ENCODE peak calls at places on chromosomes 1 and 21, in seven cellular contexts. One of them, this sample, is unnamed.

GRCh38 chr1:13892671-13893325 is 192.8 kb downstream of the PRDM2 start:
- DNase-seq in endothelial cell: peak; percentile 37
- DNase-seq in brain microvascular endothelial cell: no peak
- DNase-seq in lung: no peak
- DNase-seq in glutamatergic neuron: peak; percentile 75
- DNase-seq in colonic mucosa: peak; percentile 33
- DNase-seq in omental fat pad: no peak
- DNase-seq in this sample: no peak

GRCh38 chr1:11842154-11843041 is 5.2 kb downstream of the NPPA start:
- DNase-seq in glutamatergic neuron: no peak
- DNase-seq in omental fat pad: no peak
- DNase-seq in endothelial cell: no peak
- DNase-seq in brain microvascular endothelial cell: peak; percentile 53
- DNase-seq in lung: no peak
- DNase-seq in colonic mucosa: peak; percentile 34
- DNase-seq in this sample: no peak

GRCh38 chr1:220956861-220957605 is 77.8 kb downstream of the HLX start:
- DNase-seq in lung: no peak
- DNase-seq in colonic mucosa: no peak
- DNase-seq in endothelial cell: no peak
- DNase-seq in glutamatergic neuron: no peak
- DNase-seq in omental fat pad: no peak
- DNase-seq in brain microvascular endothelial cell: peak; percentile 87
- DNase-seq in this sample: peak; percentile 97

GRCh38 chr1:233341117-233341516 is 13.6 kb downstream of the MAP3K21 start:
- DNase-seq in brain microvascular endothelial cell: no peak
- DNase-seq in omental fat pad: no peak
- DNase-seq in endothelial cell: no peak
- DNase-seq in colonic mucosa: no peak
- DNase-seq in glutamatergic neuron: no peak
- DNase-seq in lung: no peak
- DNase-seq in this sample: no peak

GRCh38 chr1:145959333-145959732 is 1.5 kb upstream of the LIX1L start:
- DNase-seq in endothelial cell: no peak
- DNase-seq in lung: no peak
- DNase-seq in omental fat pad: no peak
- DNase-seq in colonic mucosa: no peak
- DNase-seq in brain microvascular endothelial cell: no peak
- DNase-seq in glutamatergic neuron: no peak
- DNase-seq in this sample: no peak

GRCh38 chr1:151970641-151971040 is 23.0 kb downstream of the S100A10 start:
- DNase-seq in endothelial cell: no peak
- DNase-seq in glutamatergic neuron: no peak
- DNase-seq in lung: no peak
- DNase-seq in colonic mucosa: peak; percentile 60
- DNase-seq in omental fat pad: no peak
- DNase-seq in brain microvascular endothelial cell: no peak
- DNase-seq in this sample: no peak

GRCh38 chr1:100070201-100070939 is 62.4 kb downstream of the SASS6 start:
- DNase-seq in glutamatergic neuron: no peak
- DNase-seq in brain microvascular endothelial cell: no peak
- DNase-seq in endothelial cell: no peak
- DNase-seq in colonic mucosa: no peak
- DNase-seq in omental fat pad: no peak
- DNase-seq in lung: no peak
- DNase-seq in this sample: no peak

GRCh38 chr1:72282690-72283203 is 408 bp upstream of the NEGR1 start:
- DNase-seq in endothelial cell: peak; percentile 88
- DNase-seq in brain microvascular endothelial cell: peak; percentile 92
- DNase-seq in colonic mucosa: peak; percentile 68
- DNase-seq in lung: peak; percentile 80
- DNase-seq in glutamatergic neuron: peak; percentile 93
- DNase-seq in omental fat pad: peak; percentile 51
- DNase-seq in this sample: peak; percentile 95

GRCh38 chr1:226064168-226064815 is 1.8 kb downstream of the H3-3A start:
- DNase-seq in endothelial cell: no peak
- DNase-seq in brain microvascular endothelial cell: peak; percentile 20
- DNase-seq in lung: no peak
- DNase-seq in omental fat pad: no peak
- DNase-seq in colonic mucosa: peak; percentile 28
- DNase-seq in glutamatergic neuron: no peak
- DNase-seq in this sample: peak; percentile 9

GRCh38 chr1:46039571-46040052 is 92.8 kb downstream of the PIK3R3 start:
- DNase-seq in glutamatergic neuron: no peak
- DNase-seq in omental fat pad: no peak
- DNase-seq in lung: no peak
- DNase-seq in colonic mucosa: peak; percentile 40
- DNase-seq in endothelial cell: no peak
- DNase-seq in brain microvascular endothelial cell: no peak
- DNase-seq in this sample: peak; percentile 39

GRCh38 chr1:181551249-181551648 is 67.9 kb downstream of the CACNA1E start:
- DNase-seq in colonic mucosa: peak; percentile 37
- DNase-seq in endothelial cell: no peak
- DNase-seq in brain microvascular endothelial cell: no peak
- DNase-seq in glutamatergic neuron: peak; percentile 64
- DNase-seq in lung: peak; percentile 41
- DNase-seq in omental fat pad: no peak
- DNase-seq in this sample: no peak

GRCh38 chr1:61808968-61809367 is 66.7 kb downstream of the PATJ start:
- DNase-seq in omental fat pad: no peak
- DNase-seq in brain microvascular endothelial cell: peak; percentile 38
- DNase-seq in glutamatergic neuron: no peak
- DNase-seq in colonic mucosa: no peak
- DNase-seq in lung: no peak
- DNase-seq in endothelial cell: no peak
- DNase-seq in this sample: peak; percentile 18

GRCh38 chr1:47262787-47263413 is 30.9 kb upstream of the TAL1 start:
- DNase-seq in colonic mucosa: peak; percentile 60
- DNase-seq in lung: peak; percentile 45
- DNase-seq in glutamatergic neuron: peak; percentile 49
- DNase-seq in brain microvascular endothelial cell: peak; percentile 49
- DNase-seq in omental fat pad: no peak
- DNase-seq in endothelial cell: peak; percentile 68
- DNase-seq in this sample: peak; percentile 41

GRCh38 chr1:171152533-171152932 is 32.6 kb upstream of the FMO2 start:
- DNase-seq in endothelial cell: no peak
- DNase-seq in lung: no peak
- DNase-seq in glutamatergic neuron: no peak
- DNase-seq in brain microvascular endothelial cell: no peak
- DNase-seq in colonic mucosa: no peak
- DNase-seq in omental fat pad: no peak
- DNase-seq in this sample: no peak

GRCh38 chr1:18932879-18933278 is 23.6 kb downstream of the IFFO2 start:
- DNase-seq in lung: peak; percentile 62
- DNase-seq in brain microvascular endothelial cell: no peak
- DNase-seq in omental fat pad: no peak
- DNase-seq in glutamatergic neuron: no peak
- DNase-seq in colonic mucosa: no peak
- DNase-seq in endothelial cell: no peak
- DNase-seq in this sample: no peak

GRCh38 chr1:115456441-115456961 is 118.5 kb upstream of the NGF start:
- DNase-seq in lung: no peak
- DNase-seq in colonic mucosa: no peak
- DNase-seq in omental fat pad: no peak
- DNase-seq in endothelial cell: no peak
- DNase-seq in glutamatergic neuron: no peak
- DNase-seq in brain microvascular endothelial cell: no peak
- DNase-seq in this sample: peak; percentile 76

GRCh38 chr21:42051788-42052187 is 19.3 kb upstream of the UMODL1 start:
- DNase-seq in glutamatergic neuron: no peak
- DNase-seq in lung: no peak
- DNase-seq in endothelial cell: no peak
- DNase-seq in brain microvascular endothelial cell: no peak
- DNase-seq in omental fat pad: no peak
- DNase-seq in colonic mucosa: no peak
- DNase-seq in this sample: no peak

GRCh38 chr21:42048870-42049577 is 22.1 kb upstream of the UMODL1 start:
- DNase-seq in omental fat pad: no peak
- DNase-seq in endothelial cell: no peak
- DNase-seq in brain microvascular endothelial cell: no peak
- DNase-seq in glutamatergic neuron: no peak
- DNase-seq in lung: no peak
- DNase-seq in colonic mucosa: no peak
- DNase-seq in this sample: no peak

GRCh38 chr21:42044871-42045495 is 26.1 kb upstream of the UMODL1 start:
- DNase-seq in omental fat pad: no peak
- DNase-seq in glutamatergic neuron: no peak
- DNase-seq in endothelial cell: no peak
- DNase-seq in colonic mucosa: no peak
- DNase-seq in lung: no peak
- DNase-seq in brain microvascular endothelial cell: no peak
- DNase-seq in this sample: no peak

GRCh38 chr21:42047821-42048613 is 23.1 kb upstream of the UMODL1 start:
- DNase-seq in endothelial cell: no peak
- DNase-seq in omental fat pad: no peak
- DNase-seq in glutamatergic neuron: no peak
- DNase-seq in brain microvascular endothelial cell: peak; percentile 94
- DNase-seq in lung: no peak
- DNase-seq in colonic mucosa: no peak
- DNase-seq in this sample: peak; percentile 97

DNA sequence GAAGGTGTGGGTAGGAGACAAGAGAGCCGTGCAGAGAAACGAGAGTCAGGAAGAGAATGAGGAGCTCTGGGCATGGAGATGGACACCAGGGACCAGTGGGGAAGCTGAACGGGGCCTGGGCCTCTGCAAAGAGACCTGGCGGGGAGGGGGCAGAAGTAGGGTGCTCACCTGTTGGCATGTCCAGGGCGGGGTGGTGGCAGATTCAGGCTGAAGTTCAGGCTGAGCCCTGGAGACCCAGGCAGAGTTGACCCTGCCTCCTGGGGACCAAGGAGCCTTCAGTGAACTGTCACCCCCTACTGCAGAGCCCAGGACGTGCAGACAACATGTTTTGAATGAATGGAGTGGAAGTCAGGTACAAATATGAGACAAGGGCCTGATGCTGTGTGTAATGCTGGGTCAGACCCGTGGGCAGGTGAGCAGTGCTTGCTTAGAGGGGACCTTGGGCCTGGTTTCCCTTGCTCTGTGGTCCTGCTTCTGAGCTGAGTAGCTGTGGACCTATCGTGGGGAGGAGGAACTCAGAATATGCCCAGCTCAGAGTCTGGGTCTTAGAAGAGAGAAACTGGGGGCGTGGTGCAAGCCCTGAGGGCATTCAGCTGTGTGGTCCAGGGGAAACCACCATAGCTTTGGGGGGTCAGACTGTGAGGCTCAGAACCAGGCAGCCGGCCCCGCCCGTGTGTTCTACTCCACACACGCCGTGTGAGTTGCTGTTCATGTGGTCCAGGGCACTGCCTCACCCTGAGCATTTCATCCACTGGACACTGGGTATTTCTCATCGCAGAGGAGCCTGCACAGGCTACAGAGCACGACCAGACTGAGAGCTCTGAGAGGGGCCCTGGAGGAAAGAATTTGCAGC is 21.3 kb upstream of the UMODL1 start:
- DNase-seq in colonic mucosa: no peak
- DNase-seq in glutamatergic neuron: no peak
- DNase-seq in omental fat pad: no peak
- DNase-seq in endothelial cell: no peak
- DNase-seq in brain microvascular endothelial cell: no peak
- DNase-seq in lung: no peak
- DNase-seq in this sample: no peak
- TF ChIP-seq CTCF in colonic mucosa: no peak
- TF ChIP-seq CTCF in glutamatergic neuron: no peak
- TF ChIP-seq CTCF in omental fat pad: no peak
- TF ChIP-seq CTCF in endothelial cell: no peak
- TF ChIP-seq CTCF in brain microvascular endothelial cell: no peak
- TF ChIP-seq CTCF in lung: no peak
- TF ChIP-seq CTCF in this sample: no peak

DNA sequence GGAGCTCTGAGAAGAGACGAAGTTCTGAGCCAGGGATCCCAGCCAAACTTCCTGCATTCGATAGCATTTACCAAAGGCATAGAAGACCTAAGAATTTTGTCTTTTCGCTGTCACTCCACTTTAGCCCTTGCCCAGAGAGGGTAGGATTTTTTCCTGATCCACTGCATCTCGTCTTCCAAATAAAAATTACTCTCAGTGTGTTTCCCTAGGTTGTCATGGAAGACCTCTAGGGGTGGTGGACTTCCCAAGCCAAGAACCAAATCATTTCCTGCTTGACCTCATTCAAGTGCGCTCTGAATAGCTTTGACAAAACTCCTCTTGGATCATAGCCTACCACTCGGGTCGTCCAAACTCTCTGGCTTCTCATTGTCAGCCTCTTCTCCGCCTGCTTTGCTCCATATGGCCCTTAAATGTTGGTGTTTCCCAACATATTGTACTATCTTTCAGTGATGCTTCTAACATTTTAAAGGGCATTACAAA is 444 bp upstream of the C1orf52 start:
- DNase-seq in lung: peak; percentile 36
- DNase-seq in brain microvascular endothelial cell: peak; percentile 29
- DNase-seq in colonic mucosa: no peak
- DNase-seq in endothelial cell: no peak
- DNase-seq in glutamatergic neuron: no peak
- DNase-seq in omental fat pad: no peak
- DNase-seq in this sample: no peak
- TF ChIP-seq CTCF in lung: no peak
- TF ChIP-seq CTCF in brain microvascular endothelial cell: no peak
- TF ChIP-seq CTCF in colonic mucosa: no peak
- TF ChIP-seq CTCF in endothelial cell: peak; percentile 4
- TF ChIP-seq CTCF in glutamatergic neuron: peak; percentile 25
- TF ChIP-seq CTCF in omental fat pad: no peak
- TF ChIP-seq CTCF in this sample: peak; percentile 71

GRCh38 chr1:39157304-39157703 is 47.2 kb upstream of the MACF1 start:
- DNase-seq in glutamatergic neuron: no peak
- DNase-seq in lung: no peak
- DNase-seq in endothelial cell: no peak
- DNase-seq in colonic mucosa: no peak
- DNase-seq in brain microvascular endothelial cell: no peak
- DNase-seq in omental fat pad: no peak
- DNase-seq in this sample: no peak

GRCh38 chr1:39163469-39163868 is 41.0 kb upstream of the MACF1 start:
- DNase-seq in glutamatergic neuron: no peak
- DNase-seq in colonic mucosa: no peak
- DNase-seq in brain microvascular endothelial cell: no peak
- DNase-seq in endothelial cell: no peak
- DNase-seq in lung: no peak
- DNase-seq in omental fat pad: no peak
- DNase-seq in this sample: no peak

GRCh38 chr1:39158330-39159086 is 46.0 kb upstream of the MACF1 start:
- DNase-seq in endothelial cell: no peak
- DNase-seq in glutamatergic neuron: peak; percentile 88
- DNase-seq in colonic mucosa: peak; percentile 95
- DNase-seq in omental fat pad: no peak
- DNase-seq in brain microvascular endothelial cell: no peak
- DNase-seq in lung: peak; percentile 46
- DNase-seq in this sample: no peak

GRCh38 chr1:39159224-39160036 is 45.1 kb upstream of the MACF1 start:
- DNase-seq in glutamatergic neuron: no peak
- DNase-seq in colonic mucosa: peak; percentile 55
- DNase-seq in lung: peak; percentile 65
- DNase-seq in brain microvascular endothelial cell: no peak
- DNase-seq in endothelial cell: no peak
- DNase-seq in omental fat pad: no peak
- DNase-seq in this sample: no peak

GRCh38 chr1:39160703-39161102 is 43.8 kb upstream of the MACF1 start:
- DNase-seq in colonic mucosa: no peak
- DNase-seq in omental fat pad: no peak
- DNase-seq in brain microvascular endothelial cell: no peak
- DNase-seq in endothelial cell: no peak
- DNase-seq in glutamatergic neuron: no peak
- DNase-seq in lung: no peak
- DNase-seq in this sample: no peak
- TF ChIP-seq CTCF in colonic mucosa: no peak
- TF ChIP-seq CTCF in omental fat pad: no peak
- TF ChIP-seq CTCF in brain microvascular endothelial cell: no peak
- TF ChIP-seq CTCF in endothelial cell: no peak
- TF ChIP-seq CTCF in glutamatergic neuron: no peak
- TF ChIP-seq CTCF in lung: no peak
- TF ChIP-seq CTCF in this sample: peak; percentile 18

GRCh38 chr1:154990276-154990675 is 3.1 kb upstream of the LENEP start:
- DNase-seq in omental fat pad: no peak
- DNase-seq in endothelial cell: no peak
- DNase-seq in brain microvascular endothelial cell: no peak
- DNase-seq in colonic mucosa: no peak
- DNase-seq in lung: no peak
- DNase-seq in glutamatergic neuron: no peak
- DNase-seq in this sample: no peak
- TF ChIP-seq CTCF in omental fat pad: no peak
- TF ChIP-seq CTCF in endothelial cell: no peak
- TF ChIP-seq CTCF in brain microvascular endothelial cell: no peak
- TF ChIP-seq CTCF in colonic mucosa: no peak
- TF ChIP-seq CTCF in lung: no peak
- TF ChIP-seq CTCF in glutamatergic neuron: no peak
- TF ChIP-seq CTCF in this sample: no peak

This sample was measured in HFFc6.